ENCODE peak calls at places on chromosome 19, in five cellular contexts. L is heart left ventricle, T is brain microvascular endothelial cell, J is RWPE1, H is body of pancreas. G is an unnamed sample.

GRCh38 chr19:54949412-54949811 is 2.1 kb upstream of the NLRP7 start:
- DNase-seq in L (no peak), T (no peak), J (no peak), H (no peak), G (no peak)

GRCh38 chr19:34985249-34986022 is 14.7 kb upstream of the GRAMD1A start:
- DNase-seq in L (no peak), T (no peak), J (no peak), H (peak; percentile 73), G (peak; percentile 74)

GRCh38 chr19:41595258-41595889 is 19.4 kb downstream of the CEACAM21 start:
- DNase-seq in L (no peak), T (peak; percentile 57), J (peak; percentile 77), H (peak; percentile 61), G (peak; percentile 82)

GRCh38 chr19:5974721-5975387 is 3.1 kb downstream of the RANBP3 start:
- DNase-seq in L (peak; percentile 44), T (no peak), J (no peak), H (no peak), G (no peak)

GRCh38 chr19:12801466-12802266 is at the start of the genes PRDX2 and THSD8:
- DNase-seq in L (peak; percentile 89), T (no peak), J (peak; percentile 79), H (peak; percentile 87), G (peak; percentile 94)

GRCh38 chr19:4380254-4380727 is 20.1 kb downstream of the SH3GL1 start:
- DNase-seq in L (peak; percentile 83), T (no peak), J (no peak), H (no peak), G (no peak)

GRCh38 chr19:5178051-5178450 is 162.6 kb downstream of the PTPRS start:
- DNase-seq in L (no peak), T (no peak), J (no peak), H (no peak), G (no peak)

GRCh38 chr19:46660601-46661019 is 372 bp downstream of the DACT3 start:
- DNase-seq in L (no peak), T (no peak), J (no peak), H (no peak), G (peak; percentile 40)

GRCh38 chr19:43574424-43575155 is 737 bp downstream of the XRCC1 start:
- DNase-seq in L (no peak), T (peak; percentile 22), J (no peak), H (no peak), G (no peak)

GRCh38 chr19:29714953-29715694 is at the start of gene C19orf12:
- DNase-seq in L (peak; percentile 82), T (no peak), J (peak; percentile 25), H (peak; percentile 69), G (peak; percentile 74)

GRCh38 chr19:46860846-46861690 is at the start of gene ARHGAP35:
- DNase-seq in L (no peak), T (no peak), J (peak; percentile 84), H (peak; percentile 34), G (peak; percentile 75)

GRCh38 chr19:15466851-15467733 is 2.7 kb upstream of the RASAL3 start:
- DNase-seq in L (no peak), T (peak; percentile 54), J (no peak), H (no peak), G (no peak)

GRCh38 chr19:31586282-31586681 is 237.0 kb upstream of the TSHZ3 start:
- DNase-seq in L (no peak), T (no peak), J (no peak), H (no peak), G (no peak)

GRCh38 chr19:10471909-10472308 is 31.2 kb downstream of the KEAP1 start:
- DNase-seq in L (no peak), T (peak; percentile 35), J (no peak), H (peak; percentile 18), G (peak; percentile 43)

GRCh38 chr19:46958542-46958941 is 61.1 kb upstream of the NPAS1 start:
- DNase-seq in L (no peak), T (peak; percentile 72), J (no peak), H (no peak), G (peak; percentile 35)

GRCh38 chr19:40154121-40154680 is 37.0 kb upstream of the MAP3K10 start:
- DNase-seq in L (no peak), T (no peak), J (no peak), H (no peak), G (no peak)

GRCh38 chr19:43782689-43783231 is 2.0 kb upstream of the KCNN4 start:
- DNase-seq in L (no peak), T (no peak), J (no peak), H (no peak), G (no peak)

DNA sequence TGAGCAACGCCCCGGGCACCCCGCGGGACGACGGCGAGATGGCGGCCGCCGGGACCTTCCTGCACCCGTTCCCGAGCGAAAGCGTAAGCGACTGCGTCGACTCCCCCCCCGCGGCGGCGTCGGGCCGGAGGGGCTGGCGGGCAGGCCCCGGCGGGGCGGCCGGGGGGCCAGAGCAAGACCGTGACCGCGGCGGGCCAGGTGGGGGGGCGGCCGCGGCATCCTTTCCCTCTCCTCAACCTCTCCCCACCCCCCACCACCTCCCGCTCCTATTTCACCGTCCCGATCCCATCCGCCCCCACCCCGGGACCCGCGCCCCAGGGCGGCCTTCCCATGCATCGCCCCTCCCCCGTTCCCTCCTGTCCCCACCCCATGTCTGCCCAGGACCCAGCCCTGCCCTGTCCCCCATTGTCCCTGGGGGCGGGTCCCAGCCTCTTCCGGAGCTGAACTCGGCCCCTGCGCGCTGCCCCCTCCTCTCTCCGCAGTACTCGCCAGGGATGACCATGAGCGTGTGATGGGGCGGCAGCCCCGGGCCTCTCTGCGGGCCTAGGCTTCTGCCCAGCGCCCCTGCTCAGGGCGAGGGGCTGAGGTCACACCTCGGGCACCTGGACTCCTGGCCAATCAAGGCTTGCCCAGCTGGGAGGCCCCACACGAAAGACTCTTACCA is 4.1 kb downstream of the ISYNA1 start:
- DNase-seq in L (no peak), T (no peak), J (no peak), H (no peak), G (peak; percentile 85)
- H3K27ac ChIP-seq in L (peak overlapping the region; percentile 61), T (no peak overlapping the region), J (peak overlapping the region; percentile 94), H (no peak overlapping the region), G (no peak overlapping the region)

DNA sequence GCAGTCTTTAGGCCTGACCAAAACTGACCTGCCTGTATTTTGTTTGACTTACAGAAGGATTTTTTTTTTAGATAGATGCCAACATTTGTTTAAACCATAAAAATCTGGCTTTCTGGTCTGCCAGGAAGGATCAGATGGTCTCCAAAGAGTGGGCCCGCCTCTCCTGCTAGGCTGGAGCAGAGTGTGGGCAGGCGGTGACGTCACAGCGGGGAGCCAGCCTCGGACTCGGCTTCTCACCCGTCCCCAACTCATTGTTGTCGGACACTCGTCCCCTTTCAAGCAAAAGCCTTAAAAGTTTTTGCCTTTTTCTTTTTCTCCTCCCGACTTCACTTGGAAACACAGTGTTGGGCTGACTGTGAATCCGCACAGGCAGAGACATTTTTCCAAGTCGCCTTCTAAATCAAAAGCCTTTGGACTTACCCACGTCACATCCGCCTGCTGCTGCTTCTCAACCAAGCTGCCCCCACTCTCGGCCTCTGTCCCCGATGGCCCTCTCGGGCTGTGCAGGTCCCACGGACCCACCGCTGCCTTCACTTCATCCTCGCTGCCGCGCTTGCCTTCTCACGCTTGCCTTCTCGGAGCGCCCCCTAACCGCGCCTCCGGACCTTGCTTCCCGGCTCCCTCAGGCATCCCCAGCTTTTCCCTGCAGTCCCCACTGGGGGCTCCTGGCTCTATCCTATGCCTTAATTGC is 4.1 kb upstream of the ZNF135 start:
- DNase-seq in L (no peak), T (peak; percentile 12), J (no peak), H (peak; percentile 41), G (peak; percentile 92)
- H3K27ac ChIP-seq in L (peak overlapping the region; percentile 80), T (no peak overlapping the region), J (no peak overlapping the region), H (no peak overlapping the region), G (peak overlapping the region; percentile 79)

GRCh38 chr19:48681127-48681470 is 8.3 kb upstream of the NTN5 start:
- DNase-seq in L (no peak), T (peak; percentile 81), J (no peak), H (peak; percentile 52), G (no peak)
- H3K27ac ChIP-seq in L (no peak overlapping the region), T (no peak overlapping the region), J (no peak overlapping the region), H (no peak overlapping the region), G (no peak overlapping the region)

GRCh38 chr19:45473366-45474190 is 5.8 kb downstream of the FOSB start:
- DNase-seq in L (no peak), T (peak; percentile 21), J (no peak), H (no peak), G (peak; percentile 68)
- H3K27ac ChIP-seq in L (no peak overlapping the region), T (no peak overlapping the region), J (no peak overlapping the region), H (no peak overlapping the region), G (no peak overlapping the region)

GRCh38 chr19:7225741-7226140 is 68.5 kb downstream of the INSR start:
- DNase-seq in L (no peak), T (no peak), J (no peak), H (no peak), G (no peak)

GRCh38 chr19:7226749-7227148 is 67.5 kb downstream of the INSR start:
- DNase-seq in L (no peak), T (no peak), J (no peak), H (no peak), G (no peak)

GRCh38 chr19:7228935-7229541 is 65.2 kb downstream of the INSR start:
- DNase-seq in L (no peak), T (no peak), J (no peak), H (no peak), G (no peak)

GRCh38 chr19:7229735-7230134 is 64.5 kb downstream of the INSR start:
- DNase-seq in L (no peak), T (no peak), J (no peak), H (no peak), G (no peak)

DNA sequence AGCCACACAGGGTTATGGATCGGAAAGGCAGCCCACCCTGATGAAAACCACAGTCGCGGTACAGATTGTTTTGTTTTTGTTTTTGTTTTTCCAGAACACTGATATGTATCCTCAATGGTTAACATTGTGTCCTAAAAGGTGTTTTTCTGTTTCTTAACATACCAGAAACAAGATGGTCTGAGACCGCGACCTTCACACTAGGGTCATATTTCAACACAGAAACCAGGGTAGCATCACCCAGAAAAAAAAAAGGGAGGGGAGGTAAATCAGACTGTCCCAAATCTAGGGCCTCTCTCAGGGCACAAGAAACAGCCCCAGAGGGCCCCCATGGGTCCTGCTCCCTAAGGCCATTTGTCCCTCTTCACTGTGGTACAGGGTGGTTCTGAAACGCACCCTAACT is 66.5 kb downstream of the INSR start:
- DNase-seq in L (no peak), T (no peak), J (no peak), H (no peak), G (no peak)
- H3K27ac ChIP-seq in L (no peak overlapping the region), T (no peak overlapping the region), J (no peak overlapping the region), H (no peak overlapping the region), G (no peak overlapping the region)

GRCh38 chr19:1220452-1221037 is 15.0 kb downstream of the STK11 start:
- DNase-seq in L (peak; percentile 53), T (no peak), J (no peak), H (no peak), G (no peak)
- H3K27ac ChIP-seq in L (no peak overlapping the region), T (no peak overlapping the region), J (peak overlapping the region; percentile 98), H (no peak overlapping the region), G (no peak overlapping the region)

DNA sequence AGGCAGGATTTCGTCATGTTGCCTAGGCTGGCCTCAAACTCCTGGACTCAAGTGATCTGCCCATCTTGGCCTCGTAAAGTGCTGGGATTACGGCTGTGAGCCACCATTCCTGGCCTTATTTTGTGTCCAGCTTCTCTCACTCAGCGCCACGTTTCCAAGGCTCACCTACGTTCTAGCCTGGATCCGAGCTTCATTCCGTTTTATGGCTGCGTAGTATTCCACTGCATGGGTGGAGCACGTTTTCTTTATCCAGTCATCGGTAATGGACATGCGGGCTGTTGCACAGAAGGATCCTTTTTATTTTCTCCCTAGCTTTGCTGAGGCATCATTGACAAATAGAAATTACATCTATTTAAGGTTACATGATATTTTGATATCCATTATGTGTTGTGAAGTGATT is 16.6 kb downstream of the ADGRL1 start:
- DNase-seq in L (no peak), T (no peak), J (no peak), H (no peak), G (no peak)
- H3K27ac ChIP-seq in L (no peak overlapping the region), T (no peak overlapping the region), J (no peak overlapping the region), H (no peak overlapping the region), G (no peak overlapping the region)

GRCh38 chr19:1616396-1616795 is 11.1 kb upstream of the UQCR11 start:
- DNase-seq in L (no peak), T (no peak), J (no peak), H (no peak), G (no peak)
- H3K27ac ChIP-seq in L (peak overlapping the region; percentile 59), T (no peak overlapping the region), J (peak overlapping the region; percentile 27), H (no peak overlapping the region), G (no peak overlapping the region)

G was measured in GM23338.